ENCODE peak calls at places on chromosomes 6 and 20, in four cellular contexts. One of them, this sample, is unnamed.

GRCh38 chr20:15895560-15896084 is 677.6 kb downstream of the KIF16B start:
- DNase-seq in HepG2: no peak
- DNase-seq in H1: no peak
- DNase-seq in A549: no peak
- DNase-seq in this sample: peak

GRCh38 chr6:100404051-100404450 is 60.7 kb downstream of the SIM1 start:
- DNase-seq in HepG2: no peak
- DNase-seq in H1: no peak
- DNase-seq in A549: no peak
- DNase-seq in this sample: no peak

GRCh38 chr6:134077301-134077700 is 24.9 kb upstream of the SLC2A12 start:
- DNase-seq in HepG2: no peak
- DNase-seq in H1: no peak
- DNase-seq in A549: no peak
- DNase-seq in this sample: no peak

GRCh38 chr6:35497571-35498406 is 910 bp upstream of the TEAD3 start:
- DNase-seq in HepG2: peak
- DNase-seq in H1: no peak
- DNase-seq in A549: peak
- DNase-seq in this sample: no peak

GRCh38 chr20:23765578-23765977 is 14.8 kb upstream of the CST1 start:
- DNase-seq in HepG2: no peak
- DNase-seq in H1: no peak
- DNase-seq in A549: no peak
- DNase-seq in this sample: no peak

GRCh38 chr20:63044605-63045004 is 37.8 kb upstream of the BHLHE23 start:
- DNase-seq in HepG2: no peak
- DNase-seq in H1: no peak
- DNase-seq in A549: no peak
- DNase-seq in this sample: no peak

GRCh38 chr20:5000263-5001173 is 792 bp downstream of the SLC23A2 start:
- DNase-seq in HepG2: peak
- DNase-seq in H1: no peak
- DNase-seq in A549: no peak
- DNase-seq in this sample: no peak

GRCh38 chr6:110329729-110330436 is 28.3 kb downstream of the METTL24 start:
- DNase-seq in HepG2: peak
- DNase-seq in H1: no peak
- DNase-seq in A549: no peak
- DNase-seq in this sample: no peak

GRCh38 chr6:50589751-50590470 is 123.4 kb upstream of the TFAP2D start:
- DNase-seq in HepG2: no peak
- DNase-seq in H1: no peak
- DNase-seq in A549: no peak
- DNase-seq in this sample: no peak

GRCh38 chr20:35436175-35436568 is 1.9 kb downstream of the GDF5 start:
- DNase-seq in HepG2: no peak
- DNase-seq in H1: no peak
- DNase-seq in A549: no peak
- DNase-seq in this sample: no peak

DNA sequence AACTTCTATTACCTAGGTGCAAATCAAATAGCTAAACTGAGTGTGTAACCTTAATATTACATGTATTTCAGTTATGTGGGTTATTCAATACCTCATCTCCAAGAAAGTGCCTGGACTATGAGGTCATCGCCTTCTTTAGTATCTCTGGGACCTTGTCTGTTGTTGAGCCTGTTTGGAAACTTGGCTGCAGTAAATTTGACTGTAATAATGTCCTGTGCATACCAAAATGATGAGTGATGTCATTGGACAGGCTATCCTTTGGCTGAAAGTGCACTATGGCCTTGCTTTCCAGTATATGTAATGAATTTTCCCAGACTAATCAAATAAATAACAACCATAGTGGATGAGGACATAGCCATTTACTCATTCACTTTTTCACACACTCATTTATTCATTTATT is 455.1 kb downstream of the ADGRB3 start:
- DNase-seq in HepG2: no peak
- DNase-seq in H1: no peak
- DNase-seq in A549: no peak
- DNase-seq in this sample: no peak
- TF ChIP-seq KDM1A in HepG2: no peak
- TF ChIP-seq KDM1A in H1: no peak
- TF ChIP-seq KDM1A in A549: no peak
- TF ChIP-seq KDM1A in this sample: no peak

DNA sequence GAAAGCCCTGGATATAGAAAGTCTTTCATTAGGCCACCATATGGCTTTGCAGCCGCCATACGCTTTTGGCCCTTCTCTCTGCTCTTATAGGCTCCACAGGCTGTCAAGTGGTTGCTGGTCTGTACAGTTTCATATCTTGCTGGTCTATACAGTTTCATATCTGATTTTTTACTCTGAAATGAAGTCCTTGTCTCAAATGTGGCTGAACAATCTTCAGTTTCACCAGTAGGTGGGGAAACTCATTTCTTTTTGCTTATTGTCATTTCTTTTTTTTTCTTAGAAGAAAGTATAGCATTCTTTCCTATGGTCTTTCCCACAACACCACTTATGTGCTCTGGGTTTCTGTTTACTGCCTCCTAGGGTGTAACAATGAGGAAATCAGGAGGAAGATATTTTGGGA is 771.4 kb upstream of the MMS22L start:
- DNase-seq in HepG2: no peak
- DNase-seq in H1: no peak
- DNase-seq in A549: no peak
- DNase-seq in this sample: no peak
- TF ChIP-seq KDM1A in HepG2: no peak
- TF ChIP-seq KDM1A in H1: no peak
- TF ChIP-seq KDM1A in A549: no peak
- TF ChIP-seq KDM1A in this sample: no peak

GRCh38 chr6:80132942-80133517 is 26.6 kb downstream of the BCKDHB start:
- DNase-seq in HepG2: peak
- DNase-seq in H1: no peak
- DNase-seq in A549: peak
- DNase-seq in this sample: no peak
- TF ChIP-seq KDM1A in HepG2: no peak
- TF ChIP-seq KDM1A in H1: no peak
- TF ChIP-seq KDM1A in A549: no peak
- TF ChIP-seq KDM1A in this sample: no peak

DNA sequence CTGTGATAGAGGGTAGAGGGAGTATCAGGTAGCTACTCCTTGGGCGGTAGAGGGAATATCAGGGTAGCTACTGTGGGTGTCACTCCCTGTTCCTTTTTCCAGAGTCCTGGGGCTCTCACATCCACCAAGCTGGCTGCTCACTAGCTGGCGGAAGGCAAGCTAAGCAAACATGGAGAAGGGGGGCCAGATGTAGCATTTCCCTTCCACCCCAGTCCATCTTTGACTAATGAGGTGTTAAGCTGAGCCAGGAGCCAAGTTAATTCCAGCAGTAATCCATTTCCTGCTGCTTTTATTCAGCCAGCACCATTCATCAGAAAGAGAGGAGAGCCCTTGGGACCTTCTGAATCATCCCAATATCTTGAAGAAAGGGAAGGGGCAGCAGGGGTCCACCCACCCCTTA is 330.0 kb downstream of the ZFAND3 start:
- DNase-seq in HepG2: no peak
- DNase-seq in H1: no peak
- DNase-seq in A549: no peak
- DNase-seq in this sample: no peak
- TF ChIP-seq KDM1A in HepG2: no peak
- TF ChIP-seq KDM1A in H1: no peak
- TF ChIP-seq KDM1A in A549: no peak
- TF ChIP-seq KDM1A in this sample: no peak

DNA sequence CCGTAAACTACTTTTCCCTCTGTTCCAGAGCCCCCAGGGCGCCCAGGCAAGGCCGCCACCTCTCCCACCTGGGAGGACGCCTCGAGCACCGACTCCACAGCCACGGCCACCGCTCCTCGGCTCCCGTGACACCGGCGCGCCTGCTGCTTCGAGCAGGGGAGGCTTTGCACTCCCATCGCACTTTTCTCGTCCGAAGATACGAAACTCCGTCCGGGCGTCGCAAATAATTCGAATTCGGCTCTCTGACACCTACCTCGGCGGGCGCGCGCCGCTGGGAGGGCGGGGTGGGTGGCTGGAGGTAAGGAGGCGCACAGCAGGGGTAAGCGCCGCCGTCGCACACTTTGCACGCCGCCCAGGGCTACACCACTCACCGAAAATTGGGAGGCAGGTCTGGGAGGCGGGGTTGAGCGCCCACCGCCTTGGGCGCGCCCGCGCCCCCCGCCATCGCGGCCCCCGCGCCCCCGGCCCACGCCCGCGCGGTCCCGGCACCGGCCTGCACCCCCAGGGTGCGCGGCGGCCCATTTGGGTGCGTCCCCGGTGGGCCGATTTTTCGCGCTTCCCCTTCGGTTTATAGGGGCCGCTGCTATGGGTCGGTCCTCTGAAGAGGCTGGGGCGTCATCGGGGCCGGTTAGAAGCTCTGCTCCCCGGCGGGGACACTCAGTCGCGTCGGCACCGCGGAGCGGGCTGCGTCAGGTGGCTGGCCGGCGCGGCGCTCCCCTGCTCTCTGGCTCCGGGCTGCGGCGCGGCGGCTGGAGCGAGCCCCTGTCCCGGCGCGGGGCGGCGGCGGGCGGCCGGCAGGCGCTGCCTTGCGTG is 36.2 kb downstream of the GNAS start:
- DNase-seq in HepG2: peak
- DNase-seq in H1: no peak
- DNase-seq in A549: no peak
- DNase-seq in this sample: no peak
- TF ChIP-seq KDM1A in HepG2: no peak
- TF ChIP-seq KDM1A in H1: no peak
- TF ChIP-seq KDM1A in A549: no peak
- TF ChIP-seq KDM1A in this sample: no peak

GRCh38 chr20:61731363-61732181 is 334.1 kb downstream of the TAF4 start:
- DNase-seq in HepG2: no peak
- DNase-seq in H1: no peak
- DNase-seq in A549: peak
- DNase-seq in this sample: no peak
- TF ChIP-seq KDM1A in HepG2: no peak
- TF ChIP-seq KDM1A in H1: no peak
- TF ChIP-seq KDM1A in A549: no peak
- TF ChIP-seq KDM1A in this sample: no peak

GRCh38 chr6:146790561-146791091 is 191.9 kb downstream of the ADGB start:
- DNase-seq in HepG2: no peak
- DNase-seq in H1: no peak
- DNase-seq in A549: no peak
- DNase-seq in this sample: no peak

GRCh38 chr6:146788115-146788514 is 189.3 kb downstream of the ADGB start:
- DNase-seq in HepG2: no peak
- DNase-seq in H1: no peak
- DNase-seq in A549: no peak
- DNase-seq in this sample: no peak

GRCh38 chr6:146781836-146782235 is 183.1 kb downstream of the ADGB start:
- DNase-seq in HepG2: no peak
- DNase-seq in H1: no peak
- DNase-seq in A549: no peak
- DNase-seq in this sample: no peak

DNA sequence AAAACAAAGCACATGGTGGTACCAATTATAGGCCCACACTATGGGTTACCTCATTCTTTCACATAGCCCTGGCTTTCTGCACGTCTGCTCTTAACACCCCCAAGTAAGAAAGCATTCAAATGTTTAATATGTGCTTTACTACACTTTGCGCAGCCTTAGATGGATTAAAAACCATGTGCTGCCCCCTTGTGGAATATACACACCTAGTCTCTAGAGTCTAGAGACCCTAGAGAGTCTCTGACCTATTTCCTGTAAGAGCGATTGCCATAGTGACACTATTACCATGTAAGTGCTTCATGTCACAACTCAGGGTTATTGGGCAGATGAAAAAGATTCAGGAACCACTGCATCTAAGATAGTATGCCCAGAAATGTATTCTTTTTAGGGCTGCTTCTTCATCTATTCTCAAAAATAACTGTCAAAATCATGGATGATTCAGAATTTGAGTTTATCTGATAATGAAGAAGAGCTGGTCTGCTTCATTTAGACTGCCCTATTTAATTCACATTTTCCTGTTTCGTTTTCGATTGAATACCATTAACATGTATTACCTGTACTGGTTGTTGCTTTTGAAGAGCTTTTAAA is 186.3 kb downstream of the ADGB start:
- DNase-seq in HepG2: peak
- DNase-seq in H1: no peak
- DNase-seq in A549: peak
- DNase-seq in this sample: no peak
- TF ChIP-seq KDM1A in HepG2: no peak
- TF ChIP-seq KDM1A in H1: no peak
- TF ChIP-seq KDM1A in A549: no peak
- TF ChIP-seq KDM1A in this sample: no peak

This sample was measured in GM12878.